ENCODE peak calls at places on chromosomes 1 and 21, in nine cellular contexts. Y, Q, V, Z, J, C, A, R and P are unnamed samples.

GRCh38 chr1:184941735-184942134 is 32.6 kb downstream of the NIBAN1 start:
- DNase-seq in Y (no peak), Q (no peak), V (no peak), Z (no peak), J (no peak), C (no peak), A (peak), R (no peak), P (no peak)

GRCh38 chr1:77984629-77985028 is 5.8 kb upstream of the FUBP1 start:
- DNase-seq in Y (no peak), Q (no peak), V (no peak), Z (no peak), J (no peak), C (no peak), A (no peak), R (no peak), P (no peak)

GRCh38 chr1:100767176-100767876 is 47.8 kb downstream of the VCAM1 start:
- DNase-seq in Y (no peak), Q (no peak), V (no peak), Z (no peak), J (no peak), C (no peak), A (no peak), R (no peak), P (no peak)

GRCh38 chr1:5744911-5745431 is 247.3 kb downstream of the NPHP4 start:
- DNase-seq in Y (no peak), Q (no peak), V (peak), Z (no peak), J (peak), C (no peak), A (no peak), R (peak), P (no peak)

GRCh38 chr1:88608139-88608943 is 75.7 kb upstream of the PKN2 start:
- DNase-seq in Y (peak), Q (no peak), V (no peak), Z (no peak), J (no peak), C (no peak), A (no peak), R (no peak), P (no peak)

GRCh38 chr1:205792946-205793673 is 17.8 kb upstream of the RAB29 start:
- DNase-seq in Y (no peak), Q (no peak), V (no peak), Z (no peak), J (no peak), C (no peak), A (no peak), R (no peak), P (no peak)

GRCh38 chr1:74396462-74396861 is 115.9 kb downstream of the LRRC53 start:
- DNase-seq in Y (no peak), Q (no peak), V (no peak), Z (no peak), J (no peak), C (no peak), A (no peak), R (no peak), P (no peak)

GRCh38 chr21:46021398-46021797 is 39.8 kb downstream of the COL6A1 start:
- DNase-seq in Y (no peak), Q (no peak), V (peak), Z (no peak), J (no peak), C (no peak), A (no peak), R (no peak), P (no peak)

GRCh38 chr1:202158810-202159533 is 1.4 kb downstream of the PTPN7 start:
- DNase-seq in Y (no peak), Q (no peak), V (no peak), Z (no peak), J (no peak), C (no peak), A (peak), R (no peak), P (peak)

GRCh38 chr1:20684651-20685050 is 23.5 kb upstream of the DDOST start:
- DNase-seq in Y (no peak), Q (no peak), V (no peak), Z (no peak), J (no peak), C (no peak), A (no peak), R (no peak), P (no peak)

GRCh38 chr1:181014431-181015257 is 8.0 kb downstream of the STX6 start:
- DNase-seq in Y (no peak), Q (no peak), V (no peak), Z (no peak), J (no peak), C (no peak), A (peak), R (no peak), P (peak)

GRCh38 chr1:37485902-37486679 is 11.7 kb downstream of the ZC3H12A start:
- DNase-seq in Y (no peak), Q (no peak), V (no peak), Z (no peak), J (no peak), C (no peak), A (no peak), R (peak), P (no peak)

GRCh38 chr1:44411861-44412260 is 6.8 kb downstream of the RNF220 start:
- DNase-seq in Y (no peak), Q (no peak), V (no peak), Z (no peak), J (no peak), C (no peak), A (no peak), R (no peak), P (no peak)